ENCODE peak calls at places on chromosomes 1 and 21, in nine cellular contexts. J is activated effector memory CD4-positive, alpha-beta T cell treated with Interleukin-2 at 50 U/mL for 16 hours; P is ELR; H is activated CD8-positive, alpha-beta memory T cell treated with anti-CD3 and anti-CD28 coated beads for 24 hours; L is NCI-H1105 treated with DMSO at 0.1 percent for 48 hours; O is pancreas; Z is retina; D is OCI-LY7; I is ureter. V is an unnamed sample.

GRCh38 chr1:31579374-31579773 is 3.1 kb downstream of the TINAGL1 start:
- DNase-seq in J (no peak), P (no peak), H (peak; percentile 19), L (no peak), O (no peak), Z (no peak), D (no peak), I (peak; percentile 45), V (no peak)

GRCh38 chr1:107264561-107264960 is 123.7 kb downstream of the NTNG1 start:
- DNase-seq in J (no peak), P (peak; percentile 80), H (no peak), L (no peak), O (no peak), Z (no peak), D (no peak), I (no peak), V (no peak)

GRCh38 chr1:214404154-214404553 is 123.2 kb downstream of the SMYD2 start:
- DNase-seq in J (no peak), P (peak; percentile 93), H (no peak), L (no peak), O (no peak), Z (no peak), D (no peak), I (no peak), V (no peak)

GRCh38 chr1:98420376-98421097 is 241.0 kb upstream of the SNX7 start:
- DNase-seq in J (no peak), P (peak; percentile 69), H (no peak), L (no peak), O (no peak), Z (no peak), D (no peak), I (no peak), V (no peak)

GRCh38 chr1:62333431-62333830 is 14.2 kb upstream of the KANK4 start:
- DNase-seq in J (no peak), P (peak; percentile 62), H (no peak), L (no peak), O (no peak), Z (no peak), D (no peak), I (no peak), V (no peak)

GRCh38 chr1:12552951-12553921 is 64.8 kb downstream of the DHRS3 start:
- DNase-seq in J (no peak), P (no peak), H (no peak), L (no peak), O (no peak), Z (peak; percentile 54), D (no peak), I (no peak), V (no peak)

GRCh38 chr1:203453016-203453415 is 22.6 kb upstream of the PRELP start:
- DNase-seq in J (no peak), P (no peak), H (no peak), L (no peak), O (no peak), Z (no peak), D (no peak), I (no peak), V (no peak)

GRCh38 chr21:23936224-23936623 is 1671.1 kb downstream of the MRPL39 start:
- DNase-seq in J (no peak), P (no peak), H (no peak), L (no peak), O (no peak), Z (no peak), D (no peak), I (no peak), V (no peak)

GRCh38 chr1:10001016-10001665 is 4.1 kb downstream of the RBP7 start:
- DNase-seq in J (no peak), P (no peak), H (no peak), L (no peak), O (no peak), Z (no peak), D (no peak), I (no peak), V (no peak)

GRCh38 chr1:68151690-68152089 is 80.6 kb downstream of the WLS start:
- DNase-seq in J (no peak), P (no peak), H (no peak), L (no peak), O (no peak), Z (no peak), D (no peak), I (no peak), V (no peak)

GRCh38 chr1:159923203-159924024 is 1.9 kb downstream of the TAGLN2 start:
- DNase-seq in J (peak; percentile 77), P (peak; percentile 83), H (peak; percentile 83), L (peak; percentile 54), O (peak; percentile 89), Z (peak; percentile 70), D (peak; percentile 75), I (peak; percentile 86), V (peak; percentile 35)

GRCh38 chr1:27332536-27333281 is 9.1 kb upstream of the SYTL1 start:
- DNase-seq in J (peak; percentile 41), P (peak; percentile 55), H (peak; percentile 80), L (peak; percentile 11), O (no peak), Z (peak; percentile 57), D (peak; percentile 54), I (no peak), V (peak; percentile 30)

GRCh38 chr21:29022141-29022540 is 2.3 kb upstream of the USP16 start:
- DNase-seq in J (no peak), P (peak; percentile 62), H (no peak), L (no peak), O (no peak), Z (no peak), D (no peak), I (no peak), V (no peak)

GRCh38 chr1:17419626-17420328 is 19.7 kb downstream of the RCC2 start:
- DNase-seq in J (peak; percentile 48), P (peak; percentile 53), H (peak; percentile 89), L (no peak), O (no peak), Z (peak; percentile 88), D (peak; percentile 34), I (peak; percentile 59), V (no peak)

GRCh38 chr1:177014325-177014724 is 150.2 kb downstream of the ASTN1 start:
- DNase-seq in J (no peak), P (no peak), H (no peak), L (no peak), O (no peak), Z (no peak), D (no peak), I (no peak), V (no peak)

GRCh38 chr1:31234309-31234708 is 5.4 kb downstream of the NKAIN1 start:
- DNase-seq in J (no peak), P (no peak), H (no peak), L (no peak), O (no peak), Z (no peak), D (no peak), I (no peak), V (no peak)

V was measured in DMS79 treated with DMSO at 0.1 percent for 48 hours.